ENCODE peak calls at places on chromosomes 4 and X, in five cellular contexts. One of them, this sample, is unnamed.

GRCh38 chrX:39984191-39984956 is 113.4 kb downstream of the BCOR start:
- DNase-seq in H9: no peak
- DNase-seq in heart right ventricle: no peak
- DNase-seq in NAMALWA: no peak
- DNase-seq in T1000: no peak
- DNase-seq in this sample: no peak

GRCh38 chr4:2423695-2424094 is 4.9 kb downstream of the CFAP99 start:
- DNase-seq in H9: no peak
- DNase-seq in heart right ventricle: no peak
- DNase-seq in NAMALWA: no peak
- DNase-seq in T1000: no peak
- DNase-seq in this sample: no peak

GRCh38 chrX:153924149-153924861 is 1.8 kb downstream of the ARHGAP4 start:
- DNase-seq in H9: no peak
- DNase-seq in heart right ventricle: no peak
- DNase-seq in NAMALWA: peak
- DNase-seq in T1000: no peak
- DNase-seq in this sample: no peak

GRCh38 chr4:55393461-55394320 is 2.1 kb upstream of the TMEM165 start:
- DNase-seq in H9: no peak
- DNase-seq in heart right ventricle: no peak
- DNase-seq in NAMALWA: peak
- DNase-seq in T1000: no peak
- DNase-seq in this sample: no peak

GRCh38 chrX:9207142-9207541 is 173.2 kb upstream of the FAM9B start:
- DNase-seq in H9: no peak
- DNase-seq in heart right ventricle: peak
- DNase-seq in NAMALWA: no peak
- DNase-seq in T1000: no peak
- DNase-seq in this sample: no peak

GRCh38 chr4:1728061-1728980 is 7.0 kb downstream of the TACC3 start:
- DNase-seq in H9: no peak
- DNase-seq in heart right ventricle: no peak
- DNase-seq in NAMALWA: no peak
- DNase-seq in T1000: no peak
- DNase-seq in this sample: no peak

GRCh38 chr4:52870225-52870624 is 8.1 kb downstream of the RASL11B start:
- DNase-seq in H9: no peak
- DNase-seq in heart right ventricle: peak
- DNase-seq in NAMALWA: no peak
- DNase-seq in T1000: no peak
- DNase-seq in this sample: no peak

GRCh38 chr4:137125011-137125410 is 407.3 kb downstream of the PCDH18 start:
- DNase-seq in H9: no peak
- DNase-seq in heart right ventricle: peak
- DNase-seq in NAMALWA: no peak
- DNase-seq in T1000: no peak
- DNase-seq in this sample: no peak

GRCh38 chr4:6749340-6750171 is 33.0 kb upstream of the KIAA0232 start:
- DNase-seq in H9: no peak
- DNase-seq in heart right ventricle: peak
- DNase-seq in NAMALWA: no peak
- DNase-seq in T1000: no peak
- DNase-seq in this sample: peak

This sample was measured in mucosa of gallbladder.